ENCODE peak calls at places on chromosomes 1 and 21, in ten cellular contexts. One of them, this sample, is unnamed.

GRCh38 chr1:106978477-106979322 is 77.8 kb upstream of the PRMT6 start:
- DNase-seq in CD8-positive, alpha-beta memory T cell: no peak
- DNase-seq in spleen: no peak
- DNase-seq in left ventricle myocardium inferior: no peak
- DNase-seq in thyroid gland: no peak
- DNase-seq in colonic mucosa: no peak
- DNase-seq in adrenal gland: no peak
- DNase-seq in heart left ventricle: no peak
- DNase-seq in esophagus squamous epithelium: no peak
- DNase-seq in brain microvascular endothelial cell: no peak
- DNase-seq in this sample: peak; percentile 22

GRCh38 chr1:41712687-41713086 is 206.0 kb downstream of the HIVEP3 start:
- DNase-seq in heart left ventricle: no peak
- DNase-seq in esophagus squamous epithelium: no peak
- DNase-seq in thyroid gland: peak; percentile 88
- DNase-seq in left ventricle myocardium inferior: peak; percentile 36
- DNase-seq in brain microvascular endothelial cell: no peak
- DNase-seq in colonic mucosa: no peak
- DNase-seq in spleen: no peak
- DNase-seq in adrenal gland: peak; percentile 41
- DNase-seq in CD8-positive, alpha-beta memory T cell: no peak
- DNase-seq in this sample: no peak

GRCh38 chr1:156623946-156624813 is 5.0 kb downstream of the HAPLN2 start:
- DNase-seq in esophagus squamous epithelium: no peak
- DNase-seq in spleen: peak; percentile 81
- DNase-seq in thyroid gland: peak; percentile 25
- DNase-seq in heart left ventricle: peak; percentile 77
- DNase-seq in CD8-positive, alpha-beta memory T cell: peak; percentile 5
- DNase-seq in adrenal gland: peak; percentile 56
- DNase-seq in brain microvascular endothelial cell: peak; percentile 44
- DNase-seq in colonic mucosa: peak; percentile 35
- DNase-seq in left ventricle myocardium inferior: peak; percentile 60
- DNase-seq in this sample: no peak

GRCh38 chr1:231781887-231782286 is 155.3 kb downstream of the DISC1 start:
- DNase-seq in colonic mucosa: no peak
- DNase-seq in brain microvascular endothelial cell: no peak
- DNase-seq in CD8-positive, alpha-beta memory T cell: no peak
- DNase-seq in adrenal gland: no peak
- DNase-seq in esophagus squamous epithelium: no peak
- DNase-seq in left ventricle myocardium inferior: no peak
- DNase-seq in thyroid gland: no peak
- DNase-seq in heart left ventricle: no peak
- DNase-seq in spleen: no peak
- DNase-seq in this sample: no peak

GRCh38 chr1:46595127-46595526 is 8.9 kb downstream of the MKNK1 start:
- DNase-seq in colonic mucosa: peak; percentile 50
- DNase-seq in CD8-positive, alpha-beta memory T cell: no peak
- DNase-seq in esophagus squamous epithelium: no peak
- DNase-seq in thyroid gland: peak; percentile 32
- DNase-seq in brain microvascular endothelial cell: no peak
- DNase-seq in spleen: peak; percentile 86
- DNase-seq in adrenal gland: peak; percentile 68
- DNase-seq in left ventricle myocardium inferior: peak; percentile 77
- DNase-seq in heart left ventricle: peak; percentile 74
- DNase-seq in this sample: no peak

GRCh38 chr1:192477630-192478029 is 97.9 kb upstream of the RGS1 start:
- DNase-seq in brain microvascular endothelial cell: no peak
- DNase-seq in CD8-positive, alpha-beta memory T cell: no peak
- DNase-seq in heart left ventricle: no peak
- DNase-seq in adrenal gland: no peak
- DNase-seq in spleen: no peak
- DNase-seq in thyroid gland: no peak
- DNase-seq in esophagus squamous epithelium: no peak
- DNase-seq in colonic mucosa: no peak
- DNase-seq in left ventricle myocardium inferior: no peak
- DNase-seq in this sample: no peak

GRCh38 chr1:61050541-61051454 is 31.6 kb upstream of the NFIA start:
- DNase-seq in spleen: peak; percentile 86
- DNase-seq in left ventricle myocardium inferior: peak; percentile 78
- DNase-seq in brain microvascular endothelial cell: no peak
- DNase-seq in thyroid gland: peak; percentile 73
- DNase-seq in heart left ventricle: peak; percentile 86
- DNase-seq in esophagus squamous epithelium: no peak
- DNase-seq in CD8-positive, alpha-beta memory T cell: peak; percentile 16
- DNase-seq in adrenal gland: peak; percentile 58
- DNase-seq in colonic mucosa: peak; percentile 66
- DNase-seq in this sample: no peak

GRCh38 chr1:112239953-112240352 is 156.1 kb upstream of the CTTNBP2NL start:
- DNase-seq in esophagus squamous epithelium: no peak
- DNase-seq in left ventricle myocardium inferior: no peak
- DNase-seq in heart left ventricle: no peak
- DNase-seq in colonic mucosa: no peak
- DNase-seq in CD8-positive, alpha-beta memory T cell: no peak
- DNase-seq in spleen: no peak
- DNase-seq in adrenal gland: no peak
- DNase-seq in brain microvascular endothelial cell: no peak
- DNase-seq in thyroid gland: no peak
- DNase-seq in this sample: no peak

GRCh38 chr1:247077768-247078314 is 770 bp downstream of the ZNF670 start:
- DNase-seq in colonic mucosa: no peak
- DNase-seq in esophagus squamous epithelium: no peak
- DNase-seq in heart left ventricle: no peak
- DNase-seq in left ventricle myocardium inferior: no peak
- DNase-seq in adrenal gland: no peak
- DNase-seq in brain microvascular endothelial cell: no peak
- DNase-seq in thyroid gland: no peak
- DNase-seq in CD8-positive, alpha-beta memory T cell: no peak
- DNase-seq in spleen: no peak
- DNase-seq in this sample: no peak

GRCh38 chr21:45970674-45971486 is 10.7 kb upstream of the COL6A1 start:
- DNase-seq in CD8-positive, alpha-beta memory T cell: peak; percentile 38
- DNase-seq in heart left ventricle: peak; percentile 86
- DNase-seq in spleen: peak; percentile 81
- DNase-seq in left ventricle myocardium inferior: peak; percentile 76
- DNase-seq in brain microvascular endothelial cell: no peak
- DNase-seq in esophagus squamous epithelium: no peak
- DNase-seq in thyroid gland: peak; percentile 47
- DNase-seq in adrenal gland: peak; percentile 53
- DNase-seq in colonic mucosa: no peak
- DNase-seq in this sample: no peak

GRCh38 chr1:57010511-57010910 is 44.7 kb upstream of the C8B start:
- DNase-seq in thyroid gland: no peak
- DNase-seq in esophagus squamous epithelium: no peak
- DNase-seq in brain microvascular endothelial cell: no peak
- DNase-seq in left ventricle myocardium inferior: no peak
- DNase-seq in spleen: no peak
- DNase-seq in adrenal gland: no peak
- DNase-seq in heart left ventricle: no peak
- DNase-seq in CD8-positive, alpha-beta memory T cell: no peak
- DNase-seq in colonic mucosa: no peak
- DNase-seq in this sample: no peak

GRCh38 chr1:182601926-182602325 is 2.3 kb downstream of the RGS16 start:
- DNase-seq in brain microvascular endothelial cell: no peak
- DNase-seq in thyroid gland: no peak
- DNase-seq in heart left ventricle: no peak
- DNase-seq in colonic mucosa: no peak
- DNase-seq in esophagus squamous epithelium: no peak
- DNase-seq in CD8-positive, alpha-beta memory T cell: no peak
- DNase-seq in spleen: no peak
- DNase-seq in adrenal gland: no peak
- DNase-seq in left ventricle myocardium inferior: no peak
- DNase-seq in this sample: no peak

GRCh38 chr1:213443415-213443814 is 392.4 kb downstream of the RPS6KC1 start:
- DNase-seq in heart left ventricle: no peak
- DNase-seq in thyroid gland: no peak
- DNase-seq in adrenal gland: no peak
- DNase-seq in colonic mucosa: no peak
- DNase-seq in esophagus squamous epithelium: no peak
- DNase-seq in spleen: no peak
- DNase-seq in left ventricle myocardium inferior: no peak
- DNase-seq in brain microvascular endothelial cell: no peak
- DNase-seq in CD8-positive, alpha-beta memory T cell: no peak
- DNase-seq in this sample: peak; percentile 64

DNA sequence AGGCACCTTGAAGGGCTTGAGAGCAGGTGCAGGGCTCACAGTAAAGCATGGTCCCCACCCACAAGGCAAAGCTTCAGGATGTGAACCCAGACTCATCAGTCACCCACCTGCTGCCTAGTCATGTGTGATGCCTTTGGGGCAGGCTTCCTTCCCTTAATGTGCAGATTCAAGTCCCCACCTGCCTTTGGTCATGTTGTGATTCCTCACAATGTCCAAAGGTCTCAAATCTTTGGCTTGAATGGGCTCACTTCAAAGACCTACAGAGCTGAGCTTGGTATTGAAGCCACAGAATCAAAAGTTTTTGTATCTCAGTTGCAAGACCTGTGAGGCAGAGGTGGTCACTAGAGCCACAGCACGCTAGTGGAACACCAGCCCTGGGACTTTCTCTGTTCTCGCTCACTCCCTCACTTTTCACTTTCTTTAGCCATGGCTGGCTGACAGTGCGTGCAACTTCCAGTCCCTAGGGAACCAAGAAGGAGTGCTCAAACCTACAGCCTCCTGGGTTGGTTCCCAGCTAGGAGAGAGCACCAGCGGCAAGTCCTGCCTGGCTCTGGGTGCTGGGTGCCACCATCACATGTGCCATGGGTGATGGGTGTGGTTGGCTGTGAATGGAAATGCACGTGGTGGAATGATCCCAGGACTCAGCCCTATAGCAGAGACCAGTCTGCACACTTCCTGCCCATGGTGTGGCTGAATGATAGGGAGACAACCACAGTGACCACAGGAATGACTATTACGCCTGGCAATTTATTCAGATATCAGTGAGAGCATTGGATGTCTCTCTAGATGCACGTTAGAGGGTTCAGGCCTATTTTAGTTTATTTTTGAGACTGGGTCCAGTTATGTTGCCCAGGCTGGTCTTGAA is 26.4 kb upstream of the CLIC6 start:
- DNase-seq in left ventricle myocardium inferior: no peak
- DNase-seq in thyroid gland: no peak
- DNase-seq in adrenal gland: no peak
- DNase-seq in esophagus squamous epithelium: no peak
- DNase-seq in colonic mucosa: no peak
- DNase-seq in CD8-positive, alpha-beta memory T cell: no peak
- DNase-seq in spleen: no peak
- DNase-seq in brain microvascular endothelial cell: peak; percentile 77
- DNase-seq in heart left ventricle: no peak
- DNase-seq in this sample: no peak
- H3K27ac ChIP-seq in left ventricle myocardium inferior: no peak overlapping the region
- H3K27ac ChIP-seq in thyroid gland: no peak overlapping the region
- H3K27ac ChIP-seq in adrenal gland: no peak overlapping the region
- H3K27ac ChIP-seq in esophagus squamous epithelium: no peak overlapping the region
- H3K27ac ChIP-seq in colonic mucosa: no peak overlapping the region
- H3K27ac ChIP-seq in CD8-positive, alpha-beta memory T cell: no peak overlapping the region
- H3K27ac ChIP-seq in spleen: no peak overlapping the region
- H3K27ac ChIP-seq in brain microvascular endothelial cell: no peak overlapping the region
- H3K27ac ChIP-seq in heart left ventricle: no peak overlapping the region
- H3K27ac ChIP-seq in this sample: no peak overlapping the region

DNA sequence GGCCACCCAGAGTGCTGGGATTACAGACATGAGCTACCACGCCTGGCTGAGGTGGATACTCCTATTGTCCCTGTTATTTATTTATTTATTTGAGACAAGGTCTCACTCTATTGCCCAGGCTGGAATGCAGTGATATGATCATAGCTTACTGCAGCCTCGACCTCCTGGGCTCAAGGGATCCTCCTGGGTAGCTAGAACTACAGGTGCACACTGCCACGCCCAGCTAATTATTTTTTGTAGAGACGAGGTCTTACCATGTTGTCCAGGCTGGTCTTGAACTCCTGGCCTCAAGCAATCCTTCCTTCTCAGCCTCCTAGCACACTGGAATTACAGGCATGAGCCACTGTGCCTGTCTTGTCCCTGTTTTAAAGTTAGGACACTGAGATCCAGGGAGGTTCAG is 5.2 kb downstream of the LDLRAP1 start:
- DNase-seq in brain microvascular endothelial cell: no peak
- DNase-seq in left ventricle myocardium inferior: no peak
- DNase-seq in CD8-positive, alpha-beta memory T cell: no peak
- DNase-seq in spleen: no peak
- DNase-seq in esophagus squamous epithelium: no peak
- DNase-seq in colonic mucosa: no peak
- DNase-seq in thyroid gland: no peak
- DNase-seq in adrenal gland: no peak
- DNase-seq in heart left ventricle: no peak
- DNase-seq in this sample: no peak
- H3K27ac ChIP-seq in brain microvascular endothelial cell: no peak overlapping the region
- H3K27ac ChIP-seq in left ventricle myocardium inferior: peak overlapping the region; percentile 85
- H3K27ac ChIP-seq in CD8-positive, alpha-beta memory T cell: peak overlapping the region; percentile 53
- H3K27ac ChIP-seq in spleen: peak overlapping the region; percentile 58
- H3K27ac ChIP-seq in esophagus squamous epithelium: peak overlapping the region; percentile 78
- H3K27ac ChIP-seq in colonic mucosa: peak overlapping the region; percentile 89
- H3K27ac ChIP-seq in thyroid gland: peak overlapping the region; percentile 53
- H3K27ac ChIP-seq in adrenal gland: peak overlapping the region; percentile 84
- H3K27ac ChIP-seq in heart left ventricle: peak overlapping the region; percentile 89
- H3K27ac ChIP-seq in this sample: no peak overlapping the region

GRCh38 chr1:149942885-149943284 is 6.2 kb upstream of the MTMR11 start:
- DNase-seq in colonic mucosa: no peak
- DNase-seq in left ventricle myocardium inferior: no peak
- DNase-seq in heart left ventricle: no peak
- DNase-seq in esophagus squamous epithelium: no peak
- DNase-seq in brain microvascular endothelial cell: no peak
- DNase-seq in adrenal gland: no peak
- DNase-seq in CD8-positive, alpha-beta memory T cell: no peak
- DNase-seq in spleen: no peak
- DNase-seq in thyroid gland: no peak
- DNase-seq in this sample: no peak
- H3K27ac ChIP-seq in colonic mucosa: peak overlapping the region; percentile 64
- H3K27ac ChIP-seq in left ventricle myocardium inferior: peak overlapping the region; percentile 55
- H3K27ac ChIP-seq in heart left ventricle: peak overlapping the region; percentile 20
- H3K27ac ChIP-seq in esophagus squamous epithelium: peak overlapping the region; percentile 38
- H3K27ac ChIP-seq in brain microvascular endothelial cell: no peak overlapping the region
- H3K27ac ChIP-seq in adrenal gland: no peak overlapping the region
- H3K27ac ChIP-seq in CD8-positive, alpha-beta memory T cell: no peak overlapping the region
- H3K27ac ChIP-seq in spleen: no peak overlapping the region
- H3K27ac ChIP-seq in thyroid gland: no peak overlapping the region
- H3K27ac ChIP-seq in this sample: no peak overlapping the region

DNA sequence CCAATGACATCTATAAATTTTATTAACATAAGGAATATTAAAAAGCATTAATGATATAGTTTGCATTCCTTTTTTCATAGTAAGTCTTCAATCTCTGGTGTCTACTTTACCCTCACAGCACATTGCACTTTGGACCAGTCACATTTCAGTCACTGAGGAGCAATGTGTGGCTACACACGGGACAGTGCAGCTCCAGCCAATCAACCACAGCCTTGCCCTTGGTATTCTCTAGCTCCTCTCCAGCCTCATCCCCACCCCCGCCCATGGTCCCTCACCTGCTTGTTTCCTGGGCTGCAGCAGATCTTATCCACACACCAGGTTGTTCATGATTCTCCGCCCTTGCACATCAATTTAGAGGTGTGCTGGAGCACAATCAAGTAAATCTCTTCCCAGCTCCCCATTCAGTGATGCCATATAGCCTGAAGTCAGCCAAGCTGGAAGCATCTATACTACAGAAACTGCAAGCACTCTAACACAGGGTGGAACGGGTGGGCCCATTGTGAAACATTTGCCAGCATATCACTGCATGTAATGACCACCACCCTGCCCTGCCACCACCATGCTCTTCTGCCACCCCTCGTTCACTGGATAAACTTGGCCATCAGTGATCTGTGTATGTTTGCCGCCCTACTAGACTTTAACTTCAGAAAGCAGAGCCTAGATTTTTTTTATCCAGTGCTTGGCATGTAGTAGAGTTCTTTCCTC is 93.0 kb upstream of the SLC44A3 start:
- DNase-seq in colonic mucosa: no peak
- DNase-seq in CD8-positive, alpha-beta memory T cell: no peak
- DNase-seq in esophagus squamous epithelium: no peak
- DNase-seq in adrenal gland: no peak
- DNase-seq in brain microvascular endothelial cell: no peak
- DNase-seq in spleen: no peak
- DNase-seq in thyroid gland: no peak
- DNase-seq in heart left ventricle: no peak
- DNase-seq in left ventricle myocardium inferior: no peak
- DNase-seq in this sample: no peak
- H3K27ac ChIP-seq in colonic mucosa: no peak overlapping the region
- H3K27ac ChIP-seq in CD8-positive, alpha-beta memory T cell: no peak overlapping the region
- H3K27ac ChIP-seq in esophagus squamous epithelium: no peak overlapping the region
- H3K27ac ChIP-seq in adrenal gland: no peak overlapping the region
- H3K27ac ChIP-seq in brain microvascular endothelial cell: peak overlapping the region; percentile 8
- H3K27ac ChIP-seq in spleen: no peak overlapping the region
- H3K27ac ChIP-seq in thyroid gland: no peak overlapping the region
- H3K27ac ChIP-seq in heart left ventricle: no peak overlapping the region
- H3K27ac ChIP-seq in left ventricle myocardium inferior: no peak overlapping the region
- H3K27ac ChIP-seq in this sample: peak overlapping the region; percentile 81

This sample was measured in epithelial cell of prostate.